ENCODE peak calls at places on chromosome 14, in four cellular contexts. One of them, this sample, is unnamed.

GRCh38 chr14:30020271-30020670 is 92.6 kb upstream of the PRKD1 start:
- DNase-seq in keratinocyte: no peak
- DNase-seq in mammary epithelial cell: no peak
- DNase-seq in astrocyte: no peak
- DNase-seq in this sample: no peak

GRCh38 chr14:104460920-104461651 is 118.5 kb upstream of the C14orf180 start:
- DNase-seq in keratinocyte: no peak
- DNase-seq in mammary epithelial cell: no peak
- DNase-seq in astrocyte: no peak
- DNase-seq in this sample: no peak

GRCh38 chr14:99730876-99731351 is 46.8 kb downstream of the CYP46A1 start:
- DNase-seq in keratinocyte: no peak
- DNase-seq in mammary epithelial cell: no peak
- DNase-seq in astrocyte: no peak
- DNase-seq in this sample: no peak

GRCh38 chr14:100859781-100860180 is 33.9 kb downstream of the MEG3 start:
- DNase-seq in keratinocyte: no peak
- DNase-seq in mammary epithelial cell: no peak
- DNase-seq in astrocyte: no peak
- DNase-seq in this sample: no peak

GRCh38 chr14:24179961-24180726 is 8.3 kb downstream of the REC8 start:
- DNase-seq in keratinocyte: no peak
- DNase-seq in mammary epithelial cell: peak; percentile 51
- DNase-seq in astrocyte: peak; percentile 88
- DNase-seq in this sample: no peak

GRCh38 chr14:100306506-100307214 is 416 bp upstream of the SLC25A29 start:
- DNase-seq in keratinocyte: no peak
- DNase-seq in mammary epithelial cell: peak; percentile 78
- DNase-seq in astrocyte: peak; percentile 65
- DNase-seq in this sample: peak; percentile 67

GRCh38 chr14:27995688-27996087 is 770.9 kb upstream of the FOXG1 start:
- DNase-seq in keratinocyte: no peak
- DNase-seq in mammary epithelial cell: no peak
- DNase-seq in astrocyte: no peak
- DNase-seq in this sample: no peak

GRCh38 chr14:34678306-34678705 is 36.1 kb downstream of the CFL2 start:
- DNase-seq in keratinocyte: no peak
- DNase-seq in mammary epithelial cell: peak; percentile 42
- DNase-seq in astrocyte: peak; percentile 73
- DNase-seq in this sample: no peak

GRCh38 chr14:51138353-51139103 is 43.6 kb upstream of the TRIM9 start:
- DNase-seq in keratinocyte: no peak
- DNase-seq in mammary epithelial cell: no peak
- DNase-seq in astrocyte: no peak
- DNase-seq in this sample: no peak

GRCh38 chr14:73264896-73265720 is 27.8 kb downstream of the PAPLN start:
- DNase-seq in keratinocyte: no peak
- DNase-seq in mammary epithelial cell: no peak
- DNase-seq in astrocyte: no peak
- DNase-seq in this sample: no peak

GRCh38 chr14:24054646-24055045 is 2.8 kb downstream of the CARMIL3 start:
- DNase-seq in keratinocyte: no peak
- DNase-seq in mammary epithelial cell: no peak
- DNase-seq in astrocyte: no peak
- DNase-seq in this sample: no peak

GRCh38 chr14:105495990-105496830 is 5.2 kb downstream of the TEDC1 start:
- DNase-seq in keratinocyte: no peak
- DNase-seq in mammary epithelial cell: no peak
- DNase-seq in astrocyte: no peak
- DNase-seq in this sample: no peak

GRCh38 chr14:49880267-49881064 is 12.4 kb upstream of the ARF6 start:
- DNase-seq in keratinocyte: no peak
- DNase-seq in mammary epithelial cell: peak; percentile 46
- DNase-seq in astrocyte: peak; percentile 22
- DNase-seq in this sample: no peak

GRCh38 chr14:34913619-34914018 is 38.5 kb upstream of the BAZ1A start:
- DNase-seq in keratinocyte: no peak
- DNase-seq in mammary epithelial cell: no peak
- DNase-seq in astrocyte: no peak
- DNase-seq in this sample: no peak

GRCh38 chr14:104885973-104886689 is 21.1 kb downstream of the CEP170B start:
- DNase-seq in keratinocyte: no peak
- DNase-seq in mammary epithelial cell: no peak
- DNase-seq in astrocyte: no peak
- DNase-seq in this sample: no peak

GRCh38 chr14:70317969-70318634 is 41.4 kb downstream of the COX16 start:
- DNase-seq in keratinocyte: no peak
- DNase-seq in mammary epithelial cell: peak; percentile 48
- DNase-seq in astrocyte: peak; percentile 38
- DNase-seq in this sample: peak; percentile 39

GRCh38 chr14:104285483-104285790 is 147.1 kb downstream of the KIF26A start:
- DNase-seq in keratinocyte: no peak
- DNase-seq in mammary epithelial cell: no peak
- DNase-seq in astrocyte: no peak
- DNase-seq in this sample: no peak

GRCh38 chr14:88323086-88323519 is at the start of gene KCNK10:
- DNase-seq in keratinocyte: no peak
- DNase-seq in mammary epithelial cell: peak; percentile 9
- DNase-seq in astrocyte: peak; percentile 3
- DNase-seq in this sample: no peak

GRCh38 chr14:99774204-99774497 is 19.1 kb upstream of the EML1 start:
- DNase-seq in keratinocyte: no peak
- DNase-seq in mammary epithelial cell: no peak
- DNase-seq in astrocyte: no peak
- DNase-seq in this sample: no peak

GRCh38 chr14:42391146-42391821 is 784.6 kb downstream of the LRFN5 start:
- DNase-seq in keratinocyte: no peak
- DNase-seq in mammary epithelial cell: no peak
- DNase-seq in astrocyte: no peak
- DNase-seq in this sample: no peak

GRCh38 chr14:36515105-36515593 is 4.9 kb downstream of the NKX2-1 start:
- DNase-seq in keratinocyte: no peak
- DNase-seq in mammary epithelial cell: no peak
- DNase-seq in astrocyte: no peak
- DNase-seq in this sample: no peak

GRCh38 chr14:73744874-73745529 is 30.8 kb upstream of the PNMA1 start:
- DNase-seq in keratinocyte: peak; percentile 88
- DNase-seq in mammary epithelial cell: peak; percentile 79
- DNase-seq in astrocyte: no peak
- DNase-seq in this sample: no peak

GRCh38 chr14:100524933-100525243 is 62.3 kb downstream of the BEGAIN start:
- DNase-seq in keratinocyte: no peak
- DNase-seq in mammary epithelial cell: no peak
- DNase-seq in astrocyte: no peak
- DNase-seq in this sample: peak; percentile 11

GRCh38 chr14:52711666-52712065 is 4.7 kb downstream of the PSMC6 start:
- DNase-seq in keratinocyte: no peak
- DNase-seq in mammary epithelial cell: no peak
- DNase-seq in astrocyte: peak; percentile 67
- DNase-seq in this sample: no peak

GRCh38 chr14:91845652-91846051 is 21.7 kb downstream of the TC2N start:
- DNase-seq in keratinocyte: no peak
- DNase-seq in mammary epithelial cell: no peak
- DNase-seq in astrocyte: no peak
- DNase-seq in this sample: no peak

GRCh38 chr14:74604896-74605295 is 7.1 kb downstream of the LTBP2 start:
- DNase-seq in keratinocyte: no peak
- DNase-seq in mammary epithelial cell: no peak
- DNase-seq in astrocyte: no peak
- DNase-seq in this sample: no peak

GRCh38 chr14:104792945-104793702 is 2.4 kb downstream of the AKT1 start:
- DNase-seq in keratinocyte: no peak
- DNase-seq in mammary epithelial cell: no peak
- DNase-seq in astrocyte: no peak
- DNase-seq in this sample: no peak

GRCh38 chr14:75821828-75822521 is 159.8 kb downstream of the TGFB3 start:
- DNase-seq in keratinocyte: no peak
- DNase-seq in mammary epithelial cell: peak; percentile 57
- DNase-seq in astrocyte: no peak
- DNase-seq in this sample: no peak

GRCh38 chr14:74500417-74501134 is 7.0 kb downstream of the ISCA2 start:
- DNase-seq in keratinocyte: no peak
- DNase-seq in mammary epithelial cell: no peak
- DNase-seq in astrocyte: no peak
- DNase-seq in this sample: no peak

GRCh38 chr14:35821546-35822411 is 4.4 kb upstream of the BRMS1L start:
- DNase-seq in keratinocyte: no peak
- DNase-seq in mammary epithelial cell: peak; percentile 25
- DNase-seq in astrocyte: peak; percentile 6
- DNase-seq in this sample: peak; percentile 78

GRCh38 chr14:57987051-57987450 is 121.2 kb upstream of the SLC35F4 start:
- DNase-seq in keratinocyte: no peak
- DNase-seq in mammary epithelial cell: no peak
- DNase-seq in astrocyte: no peak
- DNase-seq in this sample: peak; percentile 2

GRCh38 chr14:57991353-57991752 is 125.5 kb upstream of the SLC35F4 start:
- DNase-seq in keratinocyte: no peak
- DNase-seq in mammary epithelial cell: no peak
- DNase-seq in astrocyte: no peak
- DNase-seq in this sample: no peak

GRCh38 chr14:57983235-57983634 is 117.3 kb upstream of the SLC35F4 start:
- DNase-seq in keratinocyte: no peak
- DNase-seq in mammary epithelial cell: no peak
- DNase-seq in astrocyte: no peak
- DNase-seq in this sample: no peak

GRCh38 chr14:57987596-57988300 is 121.9 kb upstream of the SLC35F4 start:
- DNase-seq in keratinocyte: no peak
- DNase-seq in mammary epithelial cell: no peak
- DNase-seq in astrocyte: no peak
- DNase-seq in this sample: no peak

DNA sequence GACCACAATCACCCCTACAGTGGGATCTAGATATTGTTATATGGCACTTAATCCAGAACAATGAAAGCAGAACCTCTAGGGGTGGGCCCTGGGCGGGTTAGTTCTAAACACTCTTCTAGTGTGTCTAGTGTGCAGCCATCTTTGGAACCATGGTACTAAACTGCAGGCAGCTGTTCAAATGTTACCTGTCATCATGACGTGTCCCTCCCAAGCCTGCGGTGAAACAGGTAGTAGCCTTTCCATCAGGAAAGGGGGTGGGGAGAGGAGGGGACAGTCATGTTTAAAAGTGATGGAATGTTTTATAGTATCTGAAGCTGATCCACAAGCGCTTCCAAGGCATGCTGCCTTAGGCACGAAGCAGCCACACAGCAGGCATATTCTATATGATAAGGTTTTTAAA is 122.6 kb upstream of the SLC35F4 start:
- DNase-seq in keratinocyte: no peak
- DNase-seq in mammary epithelial cell: peak; percentile 1
- DNase-seq in astrocyte: no peak
- DNase-seq in this sample: no peak
- H2AFZ ChIP-seq in keratinocyte: peak overlapping the region; percentile 9
- H2AFZ ChIP-seq in mammary epithelial cell: no peak overlapping the region
- H2AFZ ChIP-seq in astrocyte: no peak overlapping the region
- H2AFZ ChIP-seq in this sample: no peak overlapping the region

GRCh38 chr14:90491221-90491867 is 94.5 kb downstream of the CALM1 start:
- DNase-seq in keratinocyte: no peak
- DNase-seq in mammary epithelial cell: no peak
- DNase-seq in astrocyte: peak; percentile 78
- DNase-seq in this sample: no peak

GRCh38 chr14:90488256-90488655 is 91.4 kb downstream of the CALM1 start:
- DNase-seq in keratinocyte: no peak
- DNase-seq in mammary epithelial cell: no peak
- DNase-seq in astrocyte: no peak
- DNase-seq in this sample: no peak

GRCh38 chr14:90489306-90489705 is 92.5 kb downstream of the CALM1 start:
- DNase-seq in keratinocyte: no peak
- DNase-seq in mammary epithelial cell: no peak
- DNase-seq in astrocyte: no peak
- DNase-seq in this sample: no peak

GRCh38 chr14:90490727-90491050 is 93.9 kb downstream of the CALM1 start:
- DNase-seq in keratinocyte: no peak
- DNase-seq in mammary epithelial cell: no peak
- DNase-seq in astrocyte: no peak
- DNase-seq in this sample: no peak

GRCh38 chr14:90489916-90490726 is 93.3 kb downstream of the CALM1 start:
- DNase-seq in keratinocyte: no peak
- DNase-seq in mammary epithelial cell: no peak
- DNase-seq in astrocyte: peak; percentile 15
- DNase-seq in this sample: no peak
- H3K4me3 ChIP-seq in keratinocyte: no peak overlapping the region
- H3K4me3 ChIP-seq in mammary epithelial cell: no peak overlapping the region
- H3K4me3 ChIP-seq in astrocyte: no peak overlapping the region
- H3K4me3 ChIP-seq in this sample: no peak overlapping the region

GRCh38 chr14:58243790-58244555 is 670 bp upstream of the PSMA3 start:
- DNase-seq in keratinocyte: no peak
- DNase-seq in mammary epithelial cell: peak; percentile 36
- DNase-seq in astrocyte: peak; percentile 6
- DNase-seq in this sample: no peak

GRCh38 chr14:58239259-58240210 is 5.1 kb upstream of the PSMA3 start:
- DNase-seq in keratinocyte: no peak
- DNase-seq in mammary epithelial cell: peak; percentile 46
- DNase-seq in astrocyte: peak; percentile 27
- DNase-seq in this sample: peak; percentile 78

GRCh38 chr14:58238252-58239247 is 6.1 kb upstream of the PSMA3 start:
- DNase-seq in keratinocyte: no peak
- DNase-seq in mammary epithelial cell: peak; percentile 11
- DNase-seq in astrocyte: peak; percentile 6
- DNase-seq in this sample: peak; percentile 21
- H3K9ac ChIP-seq in keratinocyte: peak overlapping the region; percentile 57
- H3K9ac ChIP-seq in mammary epithelial cell: no peak overlapping the region
- H3K9ac ChIP-seq in astrocyte: no peak overlapping the region
- H3K9ac ChIP-seq in this sample: peak overlapping the region; percentile 23

DNA sequence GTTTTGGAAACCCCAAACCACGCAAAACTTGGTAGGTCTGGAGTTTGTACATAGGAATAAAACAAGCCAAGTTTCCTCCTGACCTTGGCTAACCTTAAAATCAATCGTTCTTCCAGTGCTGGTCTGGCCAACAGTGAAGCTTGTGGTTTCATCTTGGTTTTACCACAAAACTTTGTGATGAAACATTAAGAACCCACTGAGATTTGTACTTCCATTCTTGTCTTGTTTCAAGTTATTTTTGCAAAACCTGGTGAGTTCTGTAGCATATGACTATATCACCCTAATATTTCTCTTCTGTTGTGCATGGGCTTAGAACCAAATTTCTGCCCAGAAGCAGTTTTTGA is 26.4 kb downstream of the SIX1 start:
- DNase-seq in keratinocyte: no peak
- DNase-seq in mammary epithelial cell: no peak
- DNase-seq in astrocyte: peak; percentile 85
- DNase-seq in this sample: no peak
- H2AFZ ChIP-seq in keratinocyte: no peak overlapping the region
- H2AFZ ChIP-seq in mammary epithelial cell: no peak overlapping the region
- H2AFZ ChIP-seq in astrocyte: no peak overlapping the region
- H2AFZ ChIP-seq in this sample: no peak overlapping the region

GRCh38 chr14:54713364-54713763 is 146.4 kb downstream of the SAMD4A start:
- DNase-seq in keratinocyte: no peak
- DNase-seq in mammary epithelial cell: no peak
- DNase-seq in astrocyte: peak; percentile 78
- DNase-seq in this sample: no peak
- H3K4me3 ChIP-seq in keratinocyte: no peak overlapping the region
- H3K4me3 ChIP-seq in mammary epithelial cell: no peak overlapping the region
- H3K4me3 ChIP-seq in astrocyte: no peak overlapping the region
- H3K4me3 ChIP-seq in this sample: no peak overlapping the region